ENCODE peak calls at places on chromosome 7, in four cellular contexts. One of them, this sample, is unnamed.

GRCh38 chr7:92834661-92835139 is 1.7 kb downstream of the CDK6 start:
- DNase-seq in body of pancreas: peak; percentile 25
- DNase-seq in brain microvascular endothelial cell: no peak
- DNase-seq in CD8-positive, alpha-beta memory T cell: no peak
- DNase-seq in this sample: no peak

GRCh38 chr7:128959296-128959695 is 21.6 kb downstream of the IRF5 start:
- DNase-seq in brain microvascular endothelial cell: no peak
- DNase-seq in CD8-positive, alpha-beta memory T cell: no peak
- DNase-seq in body of pancreas: no peak
- DNase-seq in this sample: no peak

GRCh38 chr7:131555565-131556054 is 818 bp downstream of the PODXL start:
- DNase-seq in body of pancreas: no peak
- DNase-seq in brain microvascular endothelial cell: no peak
- DNase-seq in CD8-positive, alpha-beta memory T cell: no peak
- DNase-seq in this sample: no peak

GRCh38 chr7:73520673-73521635 is 1.1 kb downstream of the BAZ1B start:
- DNase-seq in brain microvascular endothelial cell: no peak
- DNase-seq in CD8-positive, alpha-beta memory T cell: no peak
- DNase-seq in body of pancreas: no peak
- DNase-seq in this sample: no peak

GRCh38 chr7:49892473-49892872 is 119.0 kb downstream of the VWC2 start:
- DNase-seq in CD8-positive, alpha-beta memory T cell: no peak
- DNase-seq in brain microvascular endothelial cell: no peak
- DNase-seq in body of pancreas: no peak
- DNase-seq in this sample: no peak

GRCh38 chr7:112266595-112267270 is 60.2 kb downstream of the ZNF277 start:
- DNase-seq in body of pancreas: no peak
- DNase-seq in brain microvascular endothelial cell: peak; percentile 36
- DNase-seq in CD8-positive, alpha-beta memory T cell: no peak
- DNase-seq in this sample: no peak

GRCh38 chr7:131602304-131602993 is 46.0 kb upstream of the PODXL start:
- DNase-seq in CD8-positive, alpha-beta memory T cell: no peak
- DNase-seq in brain microvascular endothelial cell: no peak
- DNase-seq in body of pancreas: no peak
- DNase-seq in this sample: no peak

GRCh38 chr7:81624021-81624630 is 145.7 kb downstream of the HGF start:
- DNase-seq in body of pancreas: no peak
- DNase-seq in CD8-positive, alpha-beta memory T cell: no peak
- DNase-seq in brain microvascular endothelial cell: no peak
- DNase-seq in this sample: no peak

GRCh38 chr7:26567263-26567662 is 275.6 kb downstream of the SNX10 start:
- DNase-seq in CD8-positive, alpha-beta memory T cell: no peak
- DNase-seq in body of pancreas: no peak
- DNase-seq in brain microvascular endothelial cell: no peak
- DNase-seq in this sample: no peak

GRCh38 chr7:50474382-50475155 is 24.4 kb upstream of the FIGNL1 start:
- DNase-seq in CD8-positive, alpha-beta memory T cell: no peak
- DNase-seq in body of pancreas: no peak
- DNase-seq in brain microvascular endothelial cell: no peak
- DNase-seq in this sample: no peak

GRCh38 chr7:80498481-80499349 is 13.1 kb downstream of the GNAT3 start:
- DNase-seq in body of pancreas: no peak
- DNase-seq in brain microvascular endothelial cell: peak; percentile 65
- DNase-seq in CD8-positive, alpha-beta memory T cell: no peak
- DNase-seq in this sample: no peak

GRCh38 chr7:38321967-38322366 is 48.5 kb upstream of the TARP start:
- DNase-seq in brain microvascular endothelial cell: no peak
- DNase-seq in CD8-positive, alpha-beta memory T cell: no peak
- DNase-seq in body of pancreas: no peak
- DNase-seq in this sample: no peak

GRCh38 chr7:99562832-99563231 is 4.4 kb downstream of the ZNF655 start:
- DNase-seq in CD8-positive, alpha-beta memory T cell: no peak
- DNase-seq in brain microvascular endothelial cell: peak; percentile 98
- DNase-seq in body of pancreas: no peak
- DNase-seq in this sample: no peak

GRCh38 chr7:129298268-129298893 is 73.6 kb downstream of the AHCYL2 start:
- DNase-seq in brain microvascular endothelial cell: peak; percentile 34
- DNase-seq in CD8-positive, alpha-beta memory T cell: peak; percentile 27
- DNase-seq in body of pancreas: peak; percentile 64
- DNase-seq in this sample: no peak

GRCh38 chr7:94028768-94029167 is 24.6 kb upstream of the BET1 start:
- DNase-seq in brain microvascular endothelial cell: no peak
- DNase-seq in body of pancreas: no peak
- DNase-seq in CD8-positive, alpha-beta memory T cell: no peak
- DNase-seq in this sample: no peak

GRCh38 chr7:72336887-72337821 is 75.0 kb downstream of the CALN1 start:
- DNase-seq in brain microvascular endothelial cell: no peak
- DNase-seq in body of pancreas: no peak
- DNase-seq in CD8-positive, alpha-beta memory T cell: no peak
- DNase-seq in this sample: peak; percentile 51

GRCh38 chr7:28124413-28124812 is 56.2 kb downstream of the JAZF1 start:
- DNase-seq in brain microvascular endothelial cell: no peak
- DNase-seq in CD8-positive, alpha-beta memory T cell: no peak
- DNase-seq in body of pancreas: no peak
- DNase-seq in this sample: no peak

GRCh38 chr7:143408686-143409551 is at the start of gene EPHA1:
- DNase-seq in body of pancreas: peak; percentile 86
- DNase-seq in CD8-positive, alpha-beta memory T cell: peak; percentile 28
- DNase-seq in brain microvascular endothelial cell: no peak
- DNase-seq in this sample: peak; percentile 35

GRCh38 chr7:97011536-97012292 is 6.4 kb downstream of the DLX6 start:
- DNase-seq in CD8-positive, alpha-beta memory T cell: no peak
- DNase-seq in body of pancreas: no peak
- DNase-seq in brain microvascular endothelial cell: no peak
- DNase-seq in this sample: no peak

GRCh38 chr7:47819054-47819920 is 129.0 kb downstream of the PKD1L1 start:
- DNase-seq in body of pancreas: peak; percentile 76
- DNase-seq in CD8-positive, alpha-beta memory T cell: no peak
- DNase-seq in brain microvascular endothelial cell: peak; percentile 76
- DNase-seq in this sample: peak; percentile 81

GRCh38 chr7:47814905-47815613 is 133.2 kb downstream of the PKD1L1 start:
- DNase-seq in brain microvascular endothelial cell: no peak
- DNase-seq in body of pancreas: no peak
- DNase-seq in CD8-positive, alpha-beta memory T cell: no peak
- DNase-seq in this sample: no peak

GRCh38 chr7:47815867-47816266 is 132.4 kb downstream of the PKD1L1 start:
- DNase-seq in CD8-positive, alpha-beta memory T cell: no peak
- DNase-seq in body of pancreas: no peak
- DNase-seq in brain microvascular endothelial cell: no peak
- DNase-seq in this sample: no peak

GRCh38 chr7:47817922-47818321 is 130.3 kb downstream of the PKD1L1 start:
- DNase-seq in body of pancreas: no peak
- DNase-seq in brain microvascular endothelial cell: no peak
- DNase-seq in CD8-positive, alpha-beta memory T cell: no peak
- DNase-seq in this sample: no peak

GRCh38 chr7:47816647-47817046 is 131.6 kb downstream of the PKD1L1 start:
- DNase-seq in brain microvascular endothelial cell: peak; percentile 20
- DNase-seq in body of pancreas: no peak
- DNase-seq in CD8-positive, alpha-beta memory T cell: no peak
- DNase-seq in this sample: no peak
- H3K27ac ChIP-seq in brain microvascular endothelial cell: no peak overlapping the region
- H3K27ac ChIP-seq in body of pancreas: no peak overlapping the region
- H3K27ac ChIP-seq in CD8-positive, alpha-beta memory T cell: no peak overlapping the region
- H3K27ac ChIP-seq in this sample: no peak overlapping the region

DNA sequence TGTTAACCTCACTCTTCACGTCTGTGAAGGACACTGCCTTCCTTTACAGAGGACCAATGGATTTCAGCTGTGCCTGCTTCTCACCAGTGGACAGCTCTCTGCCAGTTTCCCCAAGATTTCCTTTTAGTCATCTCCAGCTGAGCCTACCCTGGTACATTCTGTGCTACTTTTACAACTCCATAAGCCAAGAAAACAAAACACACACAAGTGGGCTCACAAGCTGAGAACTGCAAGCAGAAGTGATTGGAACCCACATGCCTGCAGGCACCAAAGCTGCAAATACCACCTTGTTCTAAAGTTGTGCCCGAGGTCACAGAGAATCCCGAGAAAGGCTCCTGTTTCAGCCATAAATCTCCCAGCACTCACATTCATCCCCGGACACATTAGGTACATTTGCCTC is 636.8 kb downstream of the PHTF2 start:
- DNase-seq in CD8-positive, alpha-beta memory T cell: no peak
- DNase-seq in brain microvascular endothelial cell: no peak
- DNase-seq in body of pancreas: no peak
- DNase-seq in this sample: peak; percentile 4
- H3K27me3 ChIP-seq in CD8-positive, alpha-beta memory T cell: no peaks in the 10 kb centered on the region
- H3K27me3 ChIP-seq in brain microvascular endothelial cell: no peaks in the 10 kb centered on the region
- H3K27me3 ChIP-seq in body of pancreas: no peaks in the 10 kb centered on the region
- H3K27me3 ChIP-seq in this sample: no peaks in the 10 kb centered on the region

DNA sequence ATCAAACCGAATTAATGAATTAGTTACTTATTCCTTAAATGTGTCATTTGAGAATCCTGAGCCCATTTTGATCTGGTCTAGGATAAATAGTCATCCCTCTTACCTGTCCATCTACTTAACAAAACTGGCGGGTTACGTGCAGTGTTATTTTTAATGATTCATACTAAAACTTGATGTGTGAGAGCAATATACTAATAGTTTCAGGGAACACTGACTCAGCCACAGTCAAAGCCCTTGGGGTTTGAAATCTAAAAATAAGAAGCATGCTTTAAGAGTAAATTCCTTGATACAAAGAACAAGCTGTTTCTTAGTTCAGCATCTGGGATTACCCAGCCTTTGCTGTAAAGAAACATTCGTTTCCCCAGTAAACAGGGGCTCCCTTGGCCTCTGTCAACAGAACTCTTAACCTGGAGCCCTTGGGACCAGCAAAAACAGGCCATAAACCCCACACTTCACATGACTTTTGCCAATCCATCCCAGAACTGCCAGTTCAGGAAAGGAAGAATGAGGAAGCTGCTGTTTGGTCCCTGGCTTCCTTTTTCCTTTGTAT is 370.6 kb upstream of the IGFBP3 start:
- DNase-seq in brain microvascular endothelial cell: peak; percentile 85
- DNase-seq in CD8-positive, alpha-beta memory T cell: no peak
- DNase-seq in body of pancreas: peak; percentile 9
- DNase-seq in this sample: no peak
- H3K27ac ChIP-seq in brain microvascular endothelial cell: peak overlapping the region; percentile 81
- H3K27ac ChIP-seq in CD8-positive, alpha-beta memory T cell: no peak overlapping the region
- H3K27ac ChIP-seq in body of pancreas: peak overlapping the region; percentile 16
- H3K27ac ChIP-seq in this sample: no peak overlapping the region

DNA sequence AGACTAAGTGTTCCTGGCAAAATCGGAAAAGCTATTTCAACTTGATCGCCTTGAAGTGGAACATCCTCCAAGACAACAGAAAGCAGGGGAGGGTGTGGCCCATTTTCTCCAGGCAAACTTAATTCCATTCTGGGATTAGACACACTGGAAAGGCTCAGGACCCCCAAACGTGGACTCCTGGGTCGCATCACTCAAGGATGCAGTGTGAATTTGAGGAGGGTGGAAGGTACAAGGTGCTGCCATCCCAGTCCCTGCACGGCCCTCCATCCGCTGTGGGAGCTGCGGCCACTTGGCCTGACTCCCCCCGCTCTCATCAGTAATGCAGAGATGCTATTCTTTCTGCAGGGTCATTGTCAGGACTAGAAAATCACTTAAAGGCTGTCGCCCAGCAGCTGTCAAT is 2.4 kb downstream of the CNPY1 start:
- DNase-seq in brain microvascular endothelial cell: no peak
- DNase-seq in CD8-positive, alpha-beta memory T cell: no peak
- DNase-seq in body of pancreas: no peak
- DNase-seq in this sample: no peak
- H3K27me3 ChIP-seq in brain microvascular endothelial cell: no peaks in the 10 kb centered on the region
- H3K27me3 ChIP-seq in CD8-positive, alpha-beta memory T cell: no peaks in the 10 kb centered on the region
- H3K27me3 ChIP-seq in body of pancreas: no peaks in the 10 kb centered on the region
- H3K27me3 ChIP-seq in this sample: no peaks in the 10 kb centered on the region

DNA sequence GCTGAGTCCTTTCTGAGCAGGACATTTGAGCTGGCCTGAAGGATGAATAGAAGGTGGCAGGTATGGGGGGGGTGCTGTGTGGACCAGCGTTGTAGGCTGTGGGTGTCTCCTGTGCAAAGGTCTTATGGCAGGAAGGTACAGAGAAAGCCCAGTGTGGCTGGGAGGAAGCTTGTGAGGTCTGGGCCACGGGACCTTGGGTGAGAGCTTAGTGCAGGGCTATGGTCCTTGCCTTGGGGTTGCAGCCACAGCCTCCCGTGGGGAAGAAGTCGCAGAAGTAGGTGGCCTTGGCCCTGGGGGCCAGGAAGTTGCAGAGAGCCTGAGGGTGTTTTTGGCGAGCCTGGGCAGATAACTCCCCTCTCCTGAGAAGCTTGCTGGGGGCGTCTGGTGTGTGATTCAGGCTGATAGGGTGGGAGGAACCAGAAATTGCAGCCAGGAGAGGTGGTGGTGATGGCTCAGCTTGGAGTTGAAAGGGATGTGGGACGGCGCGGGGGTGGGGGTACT is 172.0 kb upstream of the TNRC18 start:
- DNase-seq in brain microvascular endothelial cell: no peak
- DNase-seq in CD8-positive, alpha-beta memory T cell: no peak
- DNase-seq in body of pancreas: no peak
- DNase-seq in this sample: no peak
- H3K27ac ChIP-seq in brain microvascular endothelial cell: peak overlapping the region; percentile 45
- H3K27ac ChIP-seq in CD8-positive, alpha-beta memory T cell: peak overlapping the region; percentile 66
- H3K27ac ChIP-seq in body of pancreas: peak overlapping the region; percentile 38
- H3K27ac ChIP-seq in this sample: peak overlapping the region; percentile 93